ENCODE peak calls at places on chromosomes 5 and 9, in eight cellular contexts. B, S, D, H, M, E, I and V are unnamed samples.

GRCh38 chr5:31033295-31033694 is 160.2 kb upstream of the CDH6 start:
- DNase-seq in B (no peak), S (no peak), D (no peak), H (no peak), M (no peak), E (no peak), I (no peak), V (no peak)

GRCh38 chr5:179371681-179372675 is 26.7 kb upstream of the ADAMTS2 start:
- DNase-seq in B (peak), S (no peak), D (peak), H (no peak), M (no peak), E (peak), I (peak), V (no peak)

GRCh38 chr9:38227656-38228055 is 158.6 kb upstream of the SHB start:
- DNase-seq in B (no peak), S (no peak), D (no peak), H (no peak), M (no peak), E (peak), I (no peak), V (no peak)

GRCh38 chr9:99259231-99259918 is 37.3 kb downstream of the SEC61B start:
- DNase-seq in B (peak), S (no peak), D (peak), H (peak), M (no peak), E (peak), I (peak), V (no peak)

GRCh38 chr9:100196828-100197227 is 97.8 kb downstream of the INVS start:
- DNase-seq in B (no peak), S (no peak), D (no peak), H (no peak), M (no peak), E (no peak), I (no peak), V (no peak)

GRCh38 chr5:76473676-76474075 is 70.6 kb downstream of the IQGAP2 start:
- DNase-seq in B (peak), S (no peak), D (no peak), H (no peak), M (no peak), E (no peak), I (no peak), V (no peak)

GRCh38 chr5:135398855-135399837 is at the start of gene MACROH2A1:
- DNase-seq in B (peak), S (peak), D (peak), H (peak), M (no peak), E (peak), I (peak), V (peak)

GRCh38 chr5:101977729-101978345 is 318.2 kb downstream of the SLCO4C1 start:
- DNase-seq in B (no peak), S (peak), D (no peak), H (peak), M (peak), E (no peak), I (peak), V (peak)

GRCh38 chr9:2016411-2017208 is 1.5 kb downstream of the SMARCA2 start:
- DNase-seq in B (peak), S (no peak), D (peak), H (peak), M (no peak), E (peak), I (peak), V (peak)

GRCh38 chr9:15642369-15642962 is 89.6 kb downstream of the CCDC171 start:
- DNase-seq in B (no peak), S (peak), D (no peak), H (no peak), M (no peak), E (no peak), I (no peak), V (peak)

GRCh38 chr9:89359636-89360315 is 41.5 kb downstream of the SECISBP2 start:
- DNase-seq in B (peak), S (no peak), D (no peak), H (no peak), M (no peak), E (no peak), I (no peak), V (no peak)

DNA sequence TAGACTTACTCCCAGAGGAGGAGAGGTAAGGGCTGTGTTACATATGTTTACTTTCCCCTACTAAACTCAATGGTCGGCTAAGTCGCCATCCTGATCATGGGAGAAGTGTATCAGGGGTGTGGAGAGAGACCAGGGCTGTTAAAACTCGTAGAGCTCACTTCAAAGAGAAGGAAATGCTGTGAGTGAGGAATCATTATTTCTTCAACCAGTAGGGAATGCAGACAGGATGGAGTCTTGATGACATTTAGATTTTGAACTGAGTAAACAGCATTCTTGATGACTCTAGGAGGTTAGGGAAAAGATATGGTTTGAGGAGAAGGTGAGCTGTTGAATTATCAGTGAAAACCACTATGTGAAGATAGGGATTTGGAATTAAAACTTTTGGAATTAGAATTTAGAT is 17.3 kb downstream of the RECK start:
- DNase-seq in B (no peak), S (no peak), D (no peak), H (no peak), M (no peak), E (no peak), I (no peak), V (no peak)
- H3K27ac ChIP-seq in B (no peak), S (no peak), D (no peak), H (no peak), M (no peak), E (no peak), I (no peak), V (no peak)

GRCh38 chr5:154135125-154135524 is 55.4 kb upstream of the GALNT10 start:
- DNase-seq in B (no peak), S (no peak), D (no peak), H (no peak), M (no peak), E (no peak), I (no peak), V (no peak)

GRCh38 chr5:154133591-154133990 is 56.9 kb upstream of the GALNT10 start:
- DNase-seq in B (no peak), S (no peak), D (no peak), H (no peak), M (no peak), E (no peak), I (no peak), V (no peak)

GRCh38 chr5:154132718-154133307 is 57.7 kb upstream of the GALNT10 start:
- DNase-seq in B (no peak), S (no peak), D (no peak), H (no peak), M (no peak), E (no peak), I (no peak), V (no peak)

GRCh38 chr5:154136141-154136540 is 54.4 kb upstream of the GALNT10 start:
- DNase-seq in B (no peak), S (no peak), D (no peak), H (no peak), M (no peak), E (no peak), I (no peak), V (no peak)

DNA sequence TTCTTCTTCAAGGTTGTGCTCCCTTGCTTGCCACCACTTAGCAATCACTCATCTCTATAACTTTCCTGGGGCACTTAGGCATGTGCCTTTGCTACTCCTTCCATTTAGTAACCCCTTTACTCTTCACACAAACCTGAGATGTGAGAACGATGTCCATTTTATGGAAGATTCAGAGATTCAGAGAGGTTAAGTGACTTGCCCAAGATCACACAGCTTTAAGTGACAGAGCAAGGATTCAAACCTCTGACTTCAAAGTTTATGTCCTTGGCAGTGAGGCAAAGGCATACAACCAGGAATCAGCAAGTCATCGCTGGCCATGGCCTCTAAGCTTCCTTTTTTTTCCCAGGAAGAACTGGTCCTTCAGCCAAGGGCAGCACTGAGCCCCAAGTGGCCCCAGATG is 56.0 kb upstream of the GALNT10 start:
- DNase-seq in B (no peak), S (no peak), D (no peak), H (no peak), M (no peak), E (no peak), I (no peak), V (no peak)
- TF ChIP-seq CTCF in B (no peak), S (no peak), D (no peak), H (no peak), M (no peak), E (no peak), I (no peak), V (no peak)

DNA sequence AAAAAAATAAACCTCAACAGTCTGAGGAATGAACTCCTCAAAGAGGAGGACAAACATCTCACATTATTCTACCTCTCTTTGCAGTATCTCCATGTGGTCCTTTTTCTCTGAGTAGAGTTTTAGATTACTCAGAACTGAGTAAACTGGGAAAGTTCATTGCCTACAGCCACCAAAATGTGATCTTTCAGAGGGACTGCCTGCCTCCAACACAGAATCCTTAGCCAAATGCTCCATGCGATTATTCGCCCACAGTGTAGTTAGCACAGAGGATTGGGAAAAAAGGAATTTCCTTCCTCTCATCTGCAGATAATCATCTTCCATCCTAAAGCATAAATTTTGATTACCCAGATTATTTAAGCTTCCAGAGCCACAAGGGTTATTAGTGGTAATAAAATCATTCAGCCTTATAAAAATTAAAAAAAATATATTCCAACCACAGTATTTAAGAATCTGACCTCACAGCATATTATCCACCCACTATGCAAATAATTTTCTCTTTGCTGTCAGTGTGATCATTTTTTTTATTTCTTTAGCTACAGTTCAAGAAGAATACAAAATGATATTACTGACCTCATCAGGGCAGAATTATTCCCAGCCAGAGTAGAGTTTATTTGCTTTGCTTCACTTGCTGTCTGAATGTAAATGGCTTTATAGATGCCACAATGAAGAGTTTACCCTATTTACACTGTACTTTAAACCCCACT is 285.3 kb upstream of the GRAMD2B start:
- DNase-seq in B (no peak), S (no peak), D (no peak), H (no peak), M (no peak), E (no peak), I (no peak), V (no peak)
- H3K27ac ChIP-seq in B (no peak), S (no peak), D (no peak), H (no peak), M (no peak), E (no peak), I (no peak), V (no peak)

GRCh38 chr9:84393266-84393905 is 52.8 kb upstream of the SLC28A3 start:
- DNase-seq in B (no peak), S (no peak), D (no peak), H (no peak), M (no peak), E (no peak), I (no peak), V (no peak)
- TF ChIP-seq CTCF in B (no peak), S (peak), D (no peak), H (no peak), M (peak), E (no peak), I (no peak), V (no peak)

GRCh38 chr5:143341807-143342570 is 61.5 kb downstream of the NR3C1 start:
- DNase-seq in B (no peak), S (peak), D (no peak), H (no peak), M (peak), E (no peak), I (no peak), V (peak)

GRCh38 chr5:143345671-143346440 is 57.6 kb downstream of the NR3C1 start:
- DNase-seq in B (no peak), S (no peak), D (no peak), H (no peak), M (no peak), E (no peak), I (no peak), V (no peak)

GRCh38 chr5:143343042-143343441 is 60.4 kb downstream of the NR3C1 start:
- DNase-seq in B (no peak), S (no peak), D (no peak), H (no peak), M (no peak), E (no peak), I (no peak), V (no peak)

GRCh38 chr5:143340891-143341685 is 62.4 kb downstream of the NR3C1 start:
- DNase-seq in B (no peak), S (no peak), D (no peak), H (no peak), M (no peak), E (no peak), I (no peak), V (no peak)

GRCh38 chr5:143342607-143343006 is 60.9 kb downstream of the NR3C1 start:
- DNase-seq in B (no peak), S (no peak), D (no peak), H (no peak), M (no peak), E (no peak), I (no peak), V (no peak)
- H3K27ac ChIP-seq in B (no peak), S (no peak), D (peak), H (no peak), M (peak), E (no peak), I (no peak), V (no peak)